ENCODE peak calls at places on chromosomes 16 and 17, in five cellular contexts. F is smooth muscle cell of the brain vasculature, R is NCI-H1436, K is left lung, B is activated gamma-delta T cell. D is an unnamed sample.

GRCh38 chr17:61361084-61361483 is 38.6 kb upstream of the TBX2 start:
- DNase-seq in F (no peak), R (no peak), B (no peak), K (no peak), D (no peak)

GRCh38 chr17:55144518-55144917 is 120.2 kb upstream of the HLF start:
- DNase-seq in B (no peak), F (no peak), K (no peak), R (peak), D (no peak)

GRCh38 chr17:29074488-29074887 is 31.5 kb downstream of the PIPOX start:
- DNase-seq in R (no peak), B (no peak), K (no peak), F (no peak), D (no peak)

GRCh38 chr17:30369995-30370394 is 8.7 kb upstream of the CPD start:
- DNase-seq in B (no peak), K (no peak), R (no peak), F (no peak), D (no peak)

GRCh38 chr16:80074329-80074728 is 466.5 kb upstream of the DYNLRB2 start:
- DNase-seq in K (no peak), B (no peak), R (no peak), F (no peak), D (no peak)

GRCh38 chr16:51440096-51440495 is 289.0 kb upstream of the SALL1 start:
- DNase-seq in F (no peak), B (no peak), R (no peak), K (no peak), D (no peak)

GRCh38 chr16:149024-149675 is 3.3 kb upstream of the HBZ start:
- DNase-seq in B (no peak), K (no peak), F (peak), R (no peak), D (no peak)

GRCh38 chr16:69938981-69939820 is 11.9 kb upstream of the CLEC18A start:
- DNase-seq in K (no peak), R (no peak), F (no peak), B (no peak), D (no peak)

GRCh38 chr17:2083613-2084128 is 28.8 kb downstream of the HIC1 start:
- DNase-seq in R (no peak), K (no peak), F (no peak), B (no peak), D (no peak)